ENCODE peak calls at places on chromosomes 12 and 14, in four cellular contexts. T is cardiac fibroblast, R is adipocyte, O is body of pancreas. Z is an unnamed sample.

GRCh38 chr12:119994892-119995658 is 6.0 kb downstream of the BICDL1 start:
- DNase-seq in T (no peak), R (no peak), O (no peak), Z (no peak)

GRCh38 chr14:99440278-99440677 is 40.4 kb downstream of the SETD3 start:
- DNase-seq in T (no peak), R (no peak), O (no peak), Z (no peak)

GRCh38 chr12:4133029-4133428 is 140.5 kb upstream of the CCND2 start:
- DNase-seq in T (no peak), R (no peak), O (no peak), Z (no peak)

GRCh38 chr12:30694971-30695326 is 720 bp downstream of the IPO8 start:
- DNase-seq in T (peak; percentile 45), R (peak; percentile 75), O (peak; percentile 58), Z (peak; percentile 77)

GRCh38 chr14:74503256-74503972 is 9.8 kb downstream of the ISCA2 start:
- DNase-seq in T (no peak), R (no peak), O (no peak), Z (no peak)

GRCh38 chr12:75702477-75703093 is 191.2 kb upstream of the KRR1 start:
- DNase-seq in T (no peak), R (no peak), O (no peak), Z (no peak)

GRCh38 chr12:104669851-104670337 is 213.1 kb downstream of the CHST11 start:
- DNase-seq in T (peak; percentile 62), R (no peak), O (no peak), Z (peak; percentile 55)

GRCh38 chr12:67515679-67516363 is 132.7 kb upstream of the DYRK2 start:
- DNase-seq in T (peak; percentile 32), R (peak; percentile 7), O (peak; percentile 36), Z (no peak)

GRCh38 chr14:35144029-35144428 is 21.7 kb downstream of the PRORP start:
- DNase-seq in T (no peak), R (no peak), O (no peak), Z (no peak)

GRCh38 chr12:1845010-1845409 is 24.6 kb downstream of the LRTM2 start:
- DNase-seq in T (no peak), R (no peak), O (no peak), Z (peak; percentile 62)

GRCh38 chr14:50943943-50944646 is at the start of gene PYGL:
- DNase-seq in T (peak; percentile 80), R (peak; percentile 87), O (peak; percentile 56), Z (peak; percentile 94)

GRCh38 chr14:104799239-104799599 is 1.7 kb upstream of the ZBTB42 start:
- DNase-seq in T (no peak), R (no peak), O (no peak), Z (peak; percentile 93)

GRCh38 chr14:104149617-104150141 is 11.3 kb downstream of the KIF26A start:
- DNase-seq in T (peak; percentile 12), R (peak; percentile 41), O (peak; percentile 50), Z (no peak)

GRCh38 chr12:62256408-62257079 is 3.7 kb upstream of the USP15 start:
- DNase-seq in T (peak; percentile 55), R (no peak), O (peak; percentile 42), Z (no peak)

GRCh38 chr12:44694027-44694426 is 182.1 kb downstream of the NELL2 start:
- DNase-seq in T (no peak), R (no peak), O (no peak), Z (no peak)
- H3K4me3 ChIP-seq in T (no peak overlapping the region), R (no peak overlapping the region), O (no peak overlapping the region), Z (no peak overlapping the region)

DNA sequence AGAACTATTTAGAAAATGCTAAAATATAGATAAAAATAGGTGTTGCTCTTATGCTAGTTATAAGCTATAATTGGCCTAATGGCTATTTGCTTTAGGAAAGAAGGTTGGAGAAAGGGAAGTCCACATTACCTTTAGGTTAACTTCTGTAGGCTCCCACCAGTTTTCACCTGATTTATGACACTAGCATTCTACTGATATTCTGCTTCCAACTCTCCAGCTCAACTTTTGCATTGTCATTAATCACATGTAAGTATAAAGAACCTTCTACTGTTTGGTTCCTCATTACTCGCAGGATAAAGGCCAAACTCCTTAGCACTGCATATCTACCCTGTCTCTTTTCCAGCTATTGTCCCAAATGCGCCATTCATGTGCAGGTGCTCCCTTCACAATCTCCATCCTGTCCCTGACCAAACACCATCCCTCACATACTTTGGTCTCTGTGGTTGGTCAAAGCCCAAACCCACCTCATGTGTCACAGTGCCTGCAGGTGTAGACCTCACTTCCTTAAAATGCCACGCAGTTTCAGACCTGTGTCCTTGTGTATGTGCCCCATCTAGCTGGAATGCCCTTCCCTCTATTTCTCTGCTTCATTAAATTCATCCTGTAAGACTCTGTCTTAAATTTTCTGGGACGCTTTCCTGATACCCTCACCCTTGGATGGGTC is 3.3 kb downstream of the DDHD1 start:
- DNase-seq in T (no peak), R (no peak), O (no peak), Z (no peak)
- H3K4me3 ChIP-seq in T (no peak overlapping the region), R (peak overlapping the region; percentile 91), O (no peak overlapping the region), Z (no peak overlapping the region)

GRCh38 chr14:64939817-64940190 is 2.7 kb downstream of the GPX2 start:
- DNase-seq in T (no peak), R (no peak), O (no peak), Z (no peak)

GRCh38 chr14:64942531-64943111 is at the start of gene GPX2:
- DNase-seq in T (no peak), R (no peak), O (peak; percentile 80), Z (no peak)

GRCh38 chr14:64937821-64938193 is 4.7 kb downstream of the GPX2 start:
- DNase-seq in T (peak; percentile 37), R (peak; percentile 44), O (no peak), Z (no peak)

GRCh38 chr14:64938972-64939816 is 3.4 kb downstream of the GPX2 start:
- DNase-seq in T (no peak), R (no peak), O (no peak), Z (no peak)

GRCh38 chr14:64940336-64940910 is 2.1 kb downstream of the GPX2 start:
- DNase-seq in T (no peak), R (no peak), O (no peak), Z (no peak)
- H3K4me3 ChIP-seq in T (no peak overlapping the region), R (no peak overlapping the region), O (no peak overlapping the region), Z (no peak overlapping the region)

DNA sequence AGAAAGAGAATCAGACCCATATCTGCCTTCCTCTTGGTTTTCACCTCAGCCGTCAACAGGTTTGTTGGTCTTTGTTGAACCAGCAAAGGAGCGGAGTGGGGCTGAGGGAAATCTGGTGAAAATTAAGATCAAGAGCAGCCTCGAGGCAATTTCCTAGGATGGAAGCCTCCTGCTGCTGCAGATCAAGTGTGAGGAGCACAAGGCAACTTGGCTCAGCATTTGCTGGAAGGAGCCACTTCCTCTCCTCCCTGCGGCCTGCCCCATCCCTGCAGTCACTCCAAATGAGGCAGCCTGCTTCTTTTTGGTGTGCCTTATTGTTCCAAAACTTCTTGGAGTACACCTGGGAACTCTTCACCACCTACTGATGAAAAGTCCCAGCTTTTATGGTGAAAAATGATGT is 4.9 kb downstream of the TC2N start:
- DNase-seq in T (no peak), R (no peak), O (no peak), Z (no peak)
- H3K4me3 ChIP-seq in T (no peak overlapping the region), R (no peak overlapping the region), O (no peak overlapping the region), Z (no peak overlapping the region)